ENCODE peak calls at places on chromosomes 4 and X, in four cellular contexts. D is lower leg skin, U is OCI-LY7, W is mammary epithelial cell. V is an unnamed sample.

GRCh38 chr4:150280081-150280950 is 202.1 kb downstream of the DCLK2 start:
- DNase-seq in D (no peak), U (no peak), W (peak), V (no peak)

GRCh38 chrX:110851780-110852179 is 56.2 kb upstream of the CHRDL1 start:
- DNase-seq in D (no peak), U (no peak), W (peak), V (no peak)

GRCh38 chrX:145817666-145818521 is at the start of gene SLITRK2:
- DNase-seq in D (no peak), U (no peak), W (no peak), V (no peak)

GRCh38 chr4:57270350-57270749 is 160.2 kb upstream of the IGFBP7 start:
- DNase-seq in D (no peak), U (no peak), W (no peak), V (no peak)

GRCh38 chr4:3307060-3307459 is 14.2 kb downstream of the RGS12 start:
- DNase-seq in D (peak), U (no peak), W (no peak), V (no peak)

GRCh38 chrX:12974797-12975669 is at the start of gene TMSB4X:
- DNase-seq in D (peak), U (peak), W (peak), V (peak)

GRCh38 chr4:5143306-5143861 is 92.1 kb downstream of the STK32B start:
- DNase-seq in D (peak), U (no peak), W (no peak), V (no peak)

GRCh38 chrX:150062292-150063137 is 124.2 kb upstream of the EOLA2 start:
- DNase-seq in D (no peak), U (no peak), W (no peak), V (no peak)

GRCh38 chr4:81565137-81565870 is 93.6 kb upstream of the RASGEF1B start:
- DNase-seq in D (peak), U (peak), W (no peak), V (no peak)

GRCh38 chrX:84219551-84219950 is 31.6 kb upstream of the RPS6KA6 start:
- DNase-seq in D (no peak), U (no peak), W (peak), V (no peak)

GRCh38 chr4:39565925-39566630 is 38.8 kb upstream of the UGDH start:
- DNase-seq in D (no peak), U (no peak), W (peak), V (no peak)

DNA sequence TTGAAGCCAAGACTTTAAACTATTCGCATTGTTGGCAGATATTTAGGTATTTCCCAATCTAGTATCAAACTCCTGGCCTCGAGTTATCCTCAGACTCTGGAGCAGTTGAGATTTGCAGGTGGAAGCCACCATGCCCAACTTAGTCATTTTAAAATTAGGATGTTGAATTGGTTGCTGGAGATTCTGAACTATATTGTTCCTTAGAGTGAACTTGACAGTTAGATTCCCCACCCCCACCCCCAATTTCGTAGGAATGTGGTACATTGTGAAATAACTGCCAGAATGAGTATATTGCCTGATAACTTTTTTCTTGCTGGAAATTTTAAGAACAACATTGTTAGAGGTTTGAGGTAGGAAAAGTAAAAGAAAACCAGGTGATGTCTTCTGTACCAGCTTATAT is 2.3 kb downstream of the NOCT start:
- DNase-seq in D (no peak), U (no peak), W (no peak), V (no peak)
- H3K4me3 ChIP-seq in D (no peak), U (peak), W (peak), V (no peak)

GRCh38 chr4:99202536-99202935 is 16.5 kb downstream of the ADH6 start:
- DNase-seq in D (no peak), U (no peak), W (no peak), V (no peak)

GRCh38 chr4:99207069-99207743 is 11.8 kb downstream of the ADH6 start:
- DNase-seq in D (no peak), U (no peak), W (no peak), V (no peak)

GRCh38 chr4:99207911-99208718 is 10.9 kb downstream of the ADH6 start:
- DNase-seq in D (no peak), U (no peak), W (no peak), V (no peak)

GRCh38 chr4:99202094-99202493 is 17.0 kb downstream of the ADH6 start:
- DNase-seq in D (no peak), U (no peak), W (no peak), V (no peak)

GRCh38 chr4:99205104-99205979 is 13.7 kb downstream of the ADH6 start:
- DNase-seq in D (no peak), U (no peak), W (no peak), V (no peak)
- TF ChIP-seq CTCF in D (no peak), U (no peak), W (no peak), V (no peak)

DNA sequence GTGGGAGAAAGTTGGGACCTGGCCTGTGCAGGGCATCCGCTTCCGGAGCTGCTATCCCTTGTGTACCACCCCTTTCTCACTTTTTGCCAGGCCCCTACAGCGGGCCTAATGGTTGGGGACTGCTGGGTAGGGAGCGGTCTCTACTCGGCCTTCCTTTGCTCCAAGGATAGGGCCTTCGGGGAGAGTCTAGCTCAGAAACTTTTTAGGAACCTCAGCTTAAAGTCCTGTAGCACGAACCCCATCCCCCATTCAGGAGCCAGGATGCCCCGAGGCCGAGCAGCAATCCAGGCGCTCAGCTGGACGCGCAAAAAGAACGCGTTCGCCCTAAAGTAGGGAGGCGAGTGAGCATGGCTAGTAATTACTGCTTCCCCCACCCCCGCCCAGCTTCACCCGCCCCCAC is 9.7 kb downstream of the POU4F2 start:
- DNase-seq in D (no peak), U (no peak), W (no peak), V (no peak)
- H3K4me3 ChIP-seq in D (no peak), U (no peak), W (no peak), V (no peak)

GRCh38 chrX:119303137-119303536 is 67.1 kb downstream of the PGRMC1 start:
- DNase-seq in D (no peak), U (no peak), W (no peak), V (no peak)
- TF ChIP-seq CTCF in D (no peak), U (no peak), W (no peak), V (no peak)

DNA sequence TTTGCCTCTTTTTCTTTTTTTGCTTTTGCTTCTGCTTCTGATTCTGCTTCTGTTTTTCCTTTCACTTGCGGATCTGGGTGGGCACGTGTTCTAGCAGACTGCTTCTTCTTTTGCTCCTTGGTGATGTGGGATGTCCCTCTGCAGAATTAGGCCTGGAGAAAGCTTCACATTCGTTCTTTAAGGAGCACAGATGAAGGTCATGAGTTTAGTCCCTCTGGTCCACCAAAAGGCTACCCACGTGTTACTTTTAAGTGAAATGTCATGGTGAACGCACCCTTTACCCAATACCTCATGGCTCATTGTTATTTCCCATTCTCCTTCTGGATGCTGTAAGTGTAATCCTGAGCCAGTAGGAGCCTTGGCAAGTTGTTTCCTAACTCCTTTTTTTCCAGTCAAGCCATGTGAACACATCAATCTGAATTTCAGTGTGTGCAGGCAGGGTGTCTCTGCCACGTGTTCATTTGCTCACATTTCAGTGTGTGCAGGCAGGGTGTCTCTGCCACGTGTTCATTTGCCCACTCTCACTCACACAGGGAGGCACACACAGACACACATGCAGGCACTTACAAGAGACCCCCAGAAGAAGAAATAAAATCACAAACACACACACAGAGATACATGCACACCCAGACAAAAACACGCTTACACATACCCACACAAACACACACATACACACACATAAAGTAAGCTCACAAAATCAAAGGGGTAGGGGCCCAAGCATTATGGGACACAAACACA is 36.9 kb downstream of the NBDY start:
- DNase-seq in D (peak), U (peak), W (no peak), V (no peak)
- H3K4me3 ChIP-seq in D (no peak), U (peak), W (no peak), V (peak)

DNA sequence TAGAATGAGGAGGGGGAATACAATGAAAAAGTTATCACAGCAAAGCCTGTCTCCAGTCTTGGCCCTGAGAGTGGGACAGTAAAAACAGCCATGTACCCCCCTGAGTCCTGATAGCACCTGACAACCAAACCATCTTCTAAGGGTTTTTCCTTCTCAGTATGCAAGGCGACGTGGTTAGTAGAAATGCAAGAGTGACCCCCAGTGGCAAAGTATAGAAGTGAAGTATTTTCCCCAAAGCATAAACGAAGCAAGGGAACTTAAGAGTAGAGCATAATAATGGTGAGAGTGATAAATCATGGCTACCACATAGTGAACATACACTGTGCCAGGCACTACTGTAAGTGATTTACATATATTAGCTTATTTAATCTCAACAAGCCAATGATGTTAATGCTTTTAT is 52.8 kb downstream of the FAM47C start:
- DNase-seq in D (no peak), U (peak), W (peak), V (no peak)
- TF ChIP-seq CTCF in D (no peak), U (peak), W (peak), V (peak)

GRCh38 chr4:185201983-185202962 is 1.5 kb downstream of the CFAP97 start:
- DNase-seq in D (no peak), U (peak), W (no peak), V (no peak)
- H3K4me3 ChIP-seq in D (no peak), U (peak), W (peak), V (peak)

DNA sequence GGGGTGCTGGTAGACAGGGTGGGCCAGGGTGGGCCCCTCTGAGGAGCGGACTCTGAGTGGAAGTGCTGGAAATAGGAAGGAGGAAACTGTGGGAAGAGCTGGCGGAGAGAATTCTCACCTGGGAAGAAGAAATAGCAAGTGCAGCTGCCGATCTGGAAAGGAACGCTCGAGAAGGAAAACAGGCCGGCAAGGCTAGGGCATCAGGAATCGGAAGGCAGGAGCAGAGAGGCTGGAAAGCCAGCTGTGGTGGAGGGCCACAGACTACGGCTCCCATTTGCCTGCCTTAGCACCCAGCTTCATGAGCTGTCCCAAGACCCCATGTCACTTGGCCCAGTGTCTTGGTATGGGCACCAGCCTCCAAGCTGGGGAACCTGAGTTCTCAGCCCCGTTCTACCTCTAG is 37.3 kb downstream of the DCTD start:
- DNase-seq in D (peak), U (no peak), W (no peak), V (no peak)
- TF ChIP-seq CTCF in D (no peak), U (no peak), W (no peak), V (no peak)

V was measured in GM06990.